ENCODE peak calls at places on chromosomes 12 and 14, in four cellular contexts. U, F, B and H are unnamed samples. For H3K4me1 and H3K9me3, the result is how much of the 10 kb centered on the place peaks cover.

GRCh38 chr12:28938056-28938455 is 211.0 kb upstream of the FAR2 start:
- DNase-seq in U (no peak), F (no peak), B (no peak), H (no peak)

GRCh38 chr12:2152134-2152533 is 99.3 kb downstream of the CACNA1C start:
- DNase-seq in U (no peak), F (no peak), B (no peak), H (no peak)

GRCh38 chr12:16030729-16031128 is 119.6 kb downstream of the DERA start:
- DNase-seq in U (no peak), F (no peak), B (no peak), H (no peak)

GRCh38 chr12:63989301-63989845 is 144.9 kb downstream of the SRGAP1 start:
- DNase-seq in U (no peak), F (no peak), B (no peak), H (no peak)

GRCh38 chr12:120972870-120973543 is 5.3 kb upstream of the HNF1A start:
- DNase-seq in U (no peak), F (no peak), B (no peak), H (no peak)

GRCh38 chr12:92155733-92156132 is 10.1 kb upstream of the BTG1 start:
- DNase-seq in U (no peak), F (no peak), B (no peak), H (no peak)

GRCh38 chr14:88168498-88169165 is 154.4 kb downstream of the KCNK10 start:
- DNase-seq in U (no peak), F (no peak), B (peak), H (no peak)

GRCh38 chr12:95164656-95165055 is 52.6 kb downstream of the FGD6 start:
- DNase-seq in U (no peak), F (no peak), B (no peak), H (no peak)

GRCh38 chr14:65997350-65997749 is 488.8 kb upstream of the CCDC196 start:
- DNase-seq in U (no peak), F (no peak), B (no peak), H (no peak)

GRCh38 chr12:98883231-98883630 is 238.1 kb downstream of the APAF1 start:
- DNase-seq in U (no peak), F (no peak), B (no peak), H (no peak)
- H3K27ac ChIP-seq in U (no peak), F (no peak), B (no peak), H (no peak)

GRCh38 chr14:91413547-91414474 is 3.8 kb downstream of the CCDC88C start:
- DNase-seq in U (no peak), F (no peak), B (peak), H (no peak)
- H3K4me1 ChIP-seq in U (under half), F (under half), B (under half), H (under half)

GRCh38 chr14:105952222-105952621 is 425.8 kb downstream of the TMEM121 start:
- DNase-seq in U (no peak), F (no peak), B (no peak), H (no peak)
- H3K9me3 ChIP-seq in U (under half), F (under half), B (under half), H (under half)

GRCh38 chr12:106299193-106299794 is 3.2 kb upstream of the TCP11L2 start:
- DNase-seq in U (no peak), F (no peak), B (no peak), H (no peak)

GRCh38 chr12:106300761-106301160 is 1.8 kb upstream of the TCP11L2 start:
- DNase-seq in U (no peak), F (no peak), B (no peak), H (no peak)

GRCh38 chr12:106302401-106303201 is at the start of gene TCP11L2:
- DNase-seq in U (peak), F (peak), B (peak), H (peak)

GRCh38 chr12:106301611-106302321 is 767 bp upstream of the TCP11L2 start:
- DNase-seq in U (peak), F (peak), B (peak), H (peak)

DNA sequence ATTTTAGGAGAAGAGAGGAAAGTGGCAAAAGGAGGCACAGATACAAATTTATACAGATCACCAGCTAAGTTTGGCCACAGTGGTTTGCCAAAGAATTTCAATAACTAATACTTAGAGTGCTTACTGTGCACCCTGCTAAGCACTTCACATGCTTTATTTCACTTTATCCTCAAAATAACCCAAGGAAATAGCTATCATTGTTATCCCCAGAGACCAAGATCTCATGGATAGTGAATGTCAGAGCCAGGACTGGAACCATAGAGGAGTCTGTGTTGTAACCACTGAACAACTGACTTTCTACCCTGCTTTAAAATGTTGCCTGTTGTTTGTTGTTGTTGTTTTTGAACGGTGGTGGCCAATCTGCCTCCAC is 1.3 kb upstream of the TCP11L2 start:
- DNase-seq in U (no peak), F (no peak), B (no peak), H (no peak)
- H3K27ac ChIP-seq in U (peak), F (peak), B (peak), H (peak)

DNA sequence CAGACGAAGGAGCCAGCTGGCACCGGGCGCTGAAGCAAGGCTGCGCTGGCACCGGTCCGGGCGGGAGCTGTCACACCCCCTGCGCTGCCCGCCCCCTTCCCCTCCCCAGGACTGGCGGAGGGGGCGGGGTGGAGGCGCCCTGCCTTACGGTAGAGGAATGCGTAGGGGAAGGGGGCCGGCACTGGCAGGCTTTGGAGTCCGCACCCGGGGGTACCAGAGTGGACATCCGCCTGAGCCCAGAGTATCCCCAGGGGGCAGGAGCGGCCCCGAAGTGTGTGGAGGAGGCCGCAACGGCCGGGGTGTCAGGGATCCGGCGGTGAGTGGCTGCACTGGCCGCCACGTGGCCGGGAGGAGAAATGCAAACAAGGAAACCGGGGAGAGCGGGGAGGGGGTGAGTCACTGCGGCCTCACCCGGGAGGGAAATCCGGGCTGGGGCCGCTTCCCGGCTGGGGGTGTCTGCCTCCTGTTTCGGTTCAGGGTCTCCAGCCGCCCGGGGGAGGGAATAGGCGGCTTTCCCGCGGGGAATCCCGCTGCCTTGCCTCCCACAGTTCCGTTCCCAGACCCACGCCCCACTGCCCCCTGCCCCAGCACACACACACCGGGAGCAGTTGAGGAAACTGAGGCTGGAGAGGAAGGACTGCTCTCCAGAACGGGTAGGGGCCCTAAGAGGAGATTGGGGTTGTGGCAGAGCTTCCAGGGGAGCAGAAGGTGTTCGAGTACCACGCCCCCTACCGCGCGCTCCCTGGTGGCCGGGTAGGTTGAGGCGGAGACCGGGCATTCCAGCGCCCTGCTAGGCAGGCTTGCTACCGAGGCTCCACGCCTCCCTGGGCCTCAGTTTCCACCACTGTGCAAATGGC is at the start of gene RAPGEF3:
- DNase-seq in U (peak), F (peak), B (peak), H (peak)
- H3K4me1 ChIP-seq in U (under half), F (under half), B (under half), H (under half)